ENCODE peak calls at places on chromosome 16, in six cellular contexts. T is HCT116, O is SK-N-SH, L is HepG2, A is H1, F is K562. M is an unnamed sample.

GRCh38 chr16:50040710-50041109 is 15.7 kb downstream of the CNEP1R1 start:
- DNase-seq in L (no peak), F (no peak), T (no peak), O (no peak), A (no peak), M (no peak)

GRCh38 chr16:49283376-49284049 is 1.9 kb upstream of the CBLN1 start:
- DNase-seq in A (no peak), T (no peak), O (no peak), L (no peak), F (no peak), M (no peak)

GRCh38 chr16:11079657-11080187 is 135.4 kb downstream of the CLEC16A start:
- DNase-seq in O (peak; percentile 77), F (no peak), T (no peak), A (no peak), L (no peak), M (no peak)

GRCh38 chr16:74726736-74727135 is 26.1 kb upstream of the MLKL start:
- DNase-seq in F (peak; percentile 55), L (peak; percentile 50), A (peak; percentile 86), T (no peak), O (no peak), M (no peak)

GRCh38 chr16:30113031-30113710 is at the start of gene GDPD3:
- DNase-seq in O (no peak), F (peak; percentile 78), A (peak; percentile 55), T (no peak), L (peak; percentile 39), M (no peak)

GRCh38 chr16:75250809-75251279 is 580 bp downstream of the BCAR1 start:
- DNase-seq in T (no peak), L (peak; percentile 70), A (no peak), F (peak; percentile 77), O (peak; percentile 89), M (no peak)

GRCh38 chr16:3051489-3051888 is 5.1 kb downstream of the MMP25 start:
- DNase-seq in O (no peak), A (no peak), F (no peak), L (no peak), T (no peak), M (no peak)

GRCh38 chr16:75402821-75403475 is 30.4 kb downstream of the CFDP1 start:
- DNase-seq in A (no peak), F (peak; percentile 21), O (peak; percentile 50), L (peak; percentile 36), T (peak; percentile 10), M (no peak)

GRCh38 chr16:22402191-22402590 is 27.8 kb upstream of the CDR2 start:
- DNase-seq in O (no peak), L (no peak), T (no peak), A (no peak), F (no peak), M (no peak)

GRCh38 chr16:47141773-47142468 is 1.8 kb downstream of the NETO2 start:
- DNase-seq in A (peak; percentile 87), T (peak; percentile 85), F (peak; percentile 80), O (peak; percentile 76), L (peak; percentile 90), M (peak; percentile 81)

GRCh38 chr16:22098538-22099255 is 6.4 kb downstream of the VWA3A start:
- DNase-seq in O (peak; percentile 71), L (peak; percentile 89), T (peak; percentile 56), A (no peak), F (peak; percentile 72), M (peak; percentile 41)

GRCh38 chr16:70635356-70636016 is 10.9 kb upstream of the IL34 start:
- DNase-seq in T (no peak), F (no peak), O (no peak), L (no peak), A (no peak), M (no peak)

GRCh38 chr16:10744370-10745030 is 858 bp downstream of the NUBP1 start:
- DNase-seq in T (no peak), F (peak; percentile 44), L (no peak), O (peak; percentile 27), A (no peak), M (no peak)

GRCh38 chr16:51641191-51641765 is 490.2 kb upstream of the SALL1 start:
- DNase-seq in A (no peak), L (no peak), T (no peak), O (no peak), F (no peak), M (no peak)

GRCh38 chr16:10039220-10040096 is 142.8 kb downstream of the GRIN2A start:
- DNase-seq in T (no peak), A (peak; percentile 81), F (no peak), O (peak; percentile 77), L (no peak), M (no peak)

GRCh38 chr16:83253526-83253925 is 554.3 kb upstream of the HSBP1 start:
- DNase-seq in O (no peak), T (no peak), A (no peak), F (no peak), L (no peak), M (no peak)

GRCh38 chr16:16150117-16150877 is 73.0 kb downstream of the ABCC6 start:
- DNase-seq in T (no peak), O (peak; percentile 84), F (no peak), A (no peak), L (no peak), M (no peak)

GRCh38 chr16:50591800-50592771 is 43.9 kb downstream of the NKD1 start:
- DNase-seq in F (no peak), T (no peak), O (peak; percentile 75), A (no peak), L (no peak), M (no peak)

GRCh38 chr16:28202147-28202746 is 9.5 kb downstream of the XPO6 start:
- DNase-seq in T (no peak), O (no peak), A (no peak), F (no peak), L (no peak), M (no peak)

DNA sequence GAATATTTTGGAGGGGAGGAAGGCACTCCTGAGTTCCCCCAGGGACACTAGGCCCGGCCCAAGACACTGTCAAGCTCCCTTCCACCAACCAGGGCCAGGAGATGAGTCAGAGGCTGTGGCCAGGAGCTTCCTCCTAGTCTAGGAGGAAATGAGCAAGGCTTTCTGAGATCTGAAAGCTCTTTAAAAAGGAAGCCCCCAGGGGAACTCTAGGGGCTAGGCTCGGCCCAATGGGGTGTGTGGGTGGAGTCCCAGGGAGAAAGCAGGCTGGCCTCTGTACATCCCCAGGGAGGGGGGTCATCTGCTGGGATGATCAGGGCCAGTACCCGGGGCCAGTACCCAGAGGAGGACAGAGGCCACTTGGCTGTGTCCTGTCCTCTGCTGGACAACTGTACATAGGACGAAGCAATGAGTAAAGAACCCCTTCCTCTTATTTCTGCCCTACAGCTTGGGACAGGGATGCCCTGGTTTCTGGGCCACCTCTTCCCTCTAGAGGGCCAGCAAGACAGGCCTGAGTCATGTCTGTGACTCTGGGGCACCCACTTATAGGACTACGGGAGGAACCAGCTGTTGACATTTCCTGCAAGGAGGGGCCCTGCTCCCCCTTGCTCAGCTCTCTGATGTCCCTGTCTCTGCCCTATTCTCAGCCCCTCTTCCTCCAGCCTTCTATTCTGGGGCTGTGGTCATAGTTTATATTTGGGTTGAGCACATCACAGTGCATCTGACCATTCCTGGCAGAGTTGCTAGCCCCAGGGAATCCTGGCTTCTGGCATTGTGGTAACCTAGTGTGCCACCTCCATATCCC is 2.7 kb downstream of the FHOD1 start:
- DNase-seq in L (no peak), O (no peak), F (peak; percentile 73), T (peak; percentile 63), A (no peak), M (no peak)
- TF ChIP-seq SIN3A in L (no peak), O (no peak), F (no peak), T (no peak), A (no peak), M (no peak)

GRCh38 chr16:85126383-85126730 is 14.1 kb upstream of the CIBAR2 start:
- DNase-seq in F (no peak), T (no peak), L (no peak), A (no peak), O (no peak), M (no peak)
- H3K27ac ChIP-seq in F (no peak overlapping the region), T (no peak overlapping the region), L (no peak overlapping the region), A (no peak overlapping the region), O (peak overlapping the region; percentile 64), M (peak overlapping the region; percentile 69)

GRCh38 chr16:23509763-23510153 is 536 bp downstream of the GGA2 start:
- DNase-seq in T (no peak), F (peak; percentile 47), L (no peak), O (no peak), A (peak; percentile 54), M (no peak)

GRCh38 chr16:23510154-23510914 is at the start of gene GGA2:
- DNase-seq in L (peak; percentile 79), T (peak; percentile 47), O (peak; percentile 95), F (peak; percentile 91), A (peak; percentile 87), M (peak; percentile 45)

GRCh38 chr16:23514381-23515152 is 4.3 kb upstream of the GGA2 start:
- DNase-seq in A (no peak), O (no peak), F (no peak), T (no peak), L (no peak), M (no peak)

GRCh38 chr16:23511731-23512130 is 1.4 kb upstream of the GGA2 start:
- DNase-seq in L (no peak), T (no peak), O (no peak), A (no peak), F (no peak), M (no peak)

DNA sequence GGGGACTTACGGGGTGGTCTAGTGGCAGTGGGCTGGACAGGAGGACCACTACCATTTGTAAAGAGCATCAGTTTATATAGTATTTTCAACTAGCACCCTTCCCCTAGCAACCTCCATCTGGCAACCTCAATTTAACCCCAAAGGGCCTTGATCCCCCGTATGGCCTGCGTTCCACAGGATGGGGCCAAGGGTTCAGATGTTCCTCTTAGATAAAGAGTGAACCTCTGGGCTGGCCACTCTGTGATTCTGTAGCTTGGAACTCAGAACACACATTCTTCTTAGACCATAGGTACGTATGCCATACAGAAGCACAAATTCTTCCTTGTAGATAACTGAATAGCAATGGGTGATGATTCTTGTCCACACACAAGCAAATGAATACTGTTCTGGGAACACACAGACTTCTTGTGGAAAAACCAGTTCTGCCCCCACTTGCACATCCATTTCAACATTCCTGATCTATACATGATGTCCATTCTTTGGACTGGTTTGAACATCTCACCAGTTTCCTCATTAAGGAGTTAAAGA is 1.9 kb upstream of the GGA2 start:
- DNase-seq in T (no peak), L (peak; percentile 51), A (no peak), O (no peak), F (peak; percentile 35), M (no peak)
- TF ChIP-seq SIN3A in T (no peak), L (no peak), A (no peak), O (no peak), F (no peak), M (no peak)

DNA sequence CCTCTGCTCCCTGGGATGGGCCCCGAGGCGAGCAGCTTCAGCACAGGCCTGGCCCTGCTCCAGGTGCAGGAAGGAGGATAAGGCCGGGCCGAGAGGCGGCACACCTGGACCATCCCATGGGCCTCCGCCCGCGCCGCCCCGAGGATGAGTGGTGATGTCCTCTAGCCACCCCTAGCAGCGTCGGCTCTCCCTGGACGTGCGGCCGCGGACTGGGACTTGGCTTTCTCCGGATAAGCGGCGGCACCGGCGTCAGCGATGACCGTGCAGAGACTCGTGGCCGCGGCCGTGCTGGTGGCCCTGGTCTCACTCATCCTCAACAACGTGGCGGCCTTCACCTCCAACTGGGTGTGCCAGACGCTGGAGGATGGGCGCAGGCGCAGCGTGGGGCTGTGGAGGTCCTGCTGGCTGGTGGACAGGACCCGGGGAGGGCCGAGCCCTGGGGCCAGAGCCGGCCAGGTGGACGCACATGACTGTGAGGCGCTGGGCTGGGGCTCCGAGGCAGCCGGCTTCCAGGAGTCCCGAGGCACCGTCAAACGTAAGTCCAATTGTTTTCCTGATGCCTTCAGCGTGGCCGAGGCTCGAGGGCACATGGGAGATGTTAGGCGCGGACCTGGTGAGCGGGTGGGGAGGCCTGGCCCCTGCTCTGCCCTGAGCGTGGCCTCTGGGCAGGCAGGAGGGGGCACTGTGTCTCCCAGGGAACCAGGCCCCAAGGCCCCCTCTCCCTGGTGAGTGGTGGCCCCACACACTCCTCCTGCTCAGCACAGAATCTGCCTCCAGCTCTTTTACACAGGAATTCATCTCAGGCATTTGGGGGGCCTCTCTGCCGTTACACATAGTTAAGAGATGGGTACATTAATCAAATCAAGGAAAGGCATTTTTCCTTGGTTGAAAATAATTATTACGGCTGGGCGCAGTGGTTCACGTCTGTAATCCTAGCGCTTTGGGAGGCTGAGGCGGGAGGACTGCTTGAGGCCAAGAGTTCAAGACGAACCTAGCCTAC is 855 bp downstream of the TMEM204 start:
- DNase-seq in A (no peak), L (no peak), F (no peak), O (no peak), T (no peak), M (no peak)
- H3K27ac ChIP-seq in A (no peak overlapping the region), L (no peak overlapping the region), F (no peak overlapping the region), O (peak overlapping the region; percentile 95), T (no peak overlapping the region), M (no peak overlapping the region)